ENCODE peak calls at places on chromosomes 7 and 10, in four cellular contexts. E, F, M and L are unnamed samples.

GRCh38 chr7:116384936-116385635 is 114.5 kb upstream of the CAV2 start:
- DNase-seq in M (no peak), F (no peak), E (no peak), L (no peak)

GRCh38 chr10:35574924-35575352 is 30.2 kb upstream of the GJD4 start:
- DNase-seq in F (peak; percentile 15), M (no peak), E (no peak), L (peak; percentile 35)

GRCh38 chr10:103181244-103181643 is 11.8 kb downstream of the NT5C2 start:
- DNase-seq in F (no peak), M (peak; percentile 45), E (no peak), L (no peak)

GRCh38 chr7:138014686-138015085 is 12.8 kb upstream of the CREB3L2 start:
- DNase-seq in E (no peak), F (no peak), M (no peak), L (no peak)

GRCh38 chr7:148478551-148478950 is 112.0 kb upstream of the C7orf33 start:
- DNase-seq in F (no peak), E (no peak), M (no peak), L (no peak)

GRCh38 chr7:45872116-45873034 is 507 bp downstream of the CCDC201 start:
- DNase-seq in M (no peak), F (no peak), E (peak; percentile 57), L (peak; percentile 57)

GRCh38 chr10:124640538-124641231 is 103.5 kb downstream of the FAM53B start:
- DNase-seq in F (no peak), M (peak; percentile 24), E (no peak), L (peak; percentile 49)

GRCh38 chr10:122186822-122187810 is 84.0 kb upstream of the BTBD16 start:
- DNase-seq in M (no peak), E (no peak), F (no peak), L (no peak)

GRCh38 chr10:56911906-56912480 is 550.9 kb upstream of the ZWINT start:
- DNase-seq in E (no peak), F (no peak), M (no peak), L (no peak)

GRCh38 chr10:48466611-48467240 is 138.1 kb downstream of the ARHGAP22 start:
- DNase-seq in F (no peak), E (no peak), M (no peak), L (no peak)

GRCh38 chr10:103448751-103449150 is 3.4 kb downstream of the CALHM2 start:
- DNase-seq in E (no peak), F (no peak), M (no peak), L (no peak)

GRCh38 chr10:98269435-98269912 is 1.5 kb upstream of the LOXL4 start:
- DNase-seq in E (peak; percentile 83), M (no peak), F (peak; percentile 17), L (no peak)

GRCh38 chr10:1347962-1348772 is 292.0 kb downstream of the WDR37 start:
- DNase-seq in F (no peak), E (no peak), M (no peak), L (no peak)

GRCh38 chr10:15433850-15434537 is 62.9 kb upstream of the FAM171A1 start:
- DNase-seq in E (peak; percentile 30), F (no peak), M (no peak), L (peak; percentile 56)

GRCh38 chr7:2934984-2935740 is 91.1 kb upstream of the GNA12 start:
- DNase-seq in E (no peak), M (no peak), F (no peak), L (no peak)

GRCh38 chr10:77405771-77406241 is 231.8 kb downstream of the KCNMA1 start:
- DNase-seq in M (no peak), F (peak; percentile 59), E (peak; percentile 17), L (peak; percentile 77)

GRCh38 chr10:103836776-103837344 is 18.5 kb downstream of the SH3PXD2A start:
- DNase-seq in M (no peak), E (no peak), F (no peak), L (no peak)

GRCh38 chr10:110226926-110227641 is 19.7 kb downstream of the MXI1 start:
- DNase-seq in M (no peak), E (no peak), F (no peak), L (peak; percentile 84)

GRCh38 chr7:121505540-121506182 is 109.6 kb upstream of the FAM3C start:
- DNase-seq in F (no peak), E (no peak), M (no peak), L (no peak)

GRCh38 chr7:55494951-55495350 is 77.4 kb downstream of the VOPP1 start:
- DNase-seq in F (no peak), M (no peak), E (no peak), L (no peak)

GRCh38 chr7:55387062-55387965 is 22.2 kb downstream of the LANCL2 start:
- DNase-seq in M (no peak), E (peak; percentile 7), F (no peak), L (no peak)

GRCh38 chr7:51029586-51030230 is 247.0 kb upstream of the GRB10 start:
- DNase-seq in E (no peak), F (no peak), M (no peak), L (no peak)

GRCh38 chr10:42954776-42955492 is 121.9 kb upstream of the RET start:
- DNase-seq in E (no peak), M (no peak), F (no peak), L (no peak)

GRCh38 chr7:71303566-71303965 is 171.6 kb downstream of the GALNT17 start:
- DNase-seq in M (no peak), F (no peak), E (no peak), L (no peak)

GRCh38 chr7:106795877-106796231 is 69.2 kb upstream of the PIK3CG start:
- DNase-seq in M (peak; percentile 24), E (no peak), F (no peak), L (no peak)

GRCh38 chr7:111931016-111931517 is 275.1 kb downstream of the DOCK4 start:
- DNase-seq in E (peak; percentile 96), F (no peak), M (no peak), L (no peak)

GRCh38 chr10:79454259-79454658 is 8.8 kb upstream of the ZCCHC24 start:
- DNase-seq in M (no peak), F (no peak), E (no peak), L (no peak)

GRCh38 chr7:141053626-141054025 is 20.2 kb upstream of the TMEM178B start:
- DNase-seq in F (no peak), E (no peak), M (no peak), L (no peak)

GRCh38 chr7:4068286-4068685 is 613.8 kb upstream of the FOXK1 start:
- DNase-seq in E (no peak), M (no peak), F (no peak), L (no peak)

GRCh38 chr7:23713285-23714235 is 3.5 kb downstream of the STK31 start:
- DNase-seq in F (no peak), M (no peak), E (peak; percentile 6), L (no peak)
- TF ChIP-seq ZNF274 in F (no peak), M (no peak), E (no peak), L (no peak)

GRCh38 chr10:11288302-11288701 is 270.6 kb downstream of the CELF2 start:
- DNase-seq in M (no peak), F (no peak), E (no peak), L (no peak)
- TF ChIP-seq ATF2 in M (no peak), F (no peak), E (no peak), L (no peak)

DNA sequence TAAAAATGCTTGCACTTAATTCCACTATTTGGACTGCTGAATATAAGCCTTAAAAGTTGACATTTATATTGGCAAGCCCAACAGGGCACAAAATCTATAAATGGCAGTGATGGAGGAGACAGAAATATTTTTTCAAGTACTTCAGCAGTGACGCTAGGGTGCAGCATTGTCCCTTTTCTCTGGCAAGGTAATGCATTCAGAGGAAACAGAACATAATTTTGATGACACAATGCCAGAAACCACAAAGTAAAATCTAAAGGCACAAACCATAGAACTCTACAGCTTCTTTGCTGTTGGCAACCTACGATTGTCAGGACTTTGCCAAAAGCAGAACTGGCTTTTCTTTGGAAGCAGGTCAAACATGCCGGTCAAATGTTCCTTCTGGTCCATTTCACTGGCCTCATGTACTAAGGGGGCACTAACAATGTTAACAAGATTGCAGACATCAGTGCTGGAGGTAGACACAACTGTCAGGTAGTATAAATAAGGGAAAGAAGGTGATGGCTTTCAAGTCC is 30.9 kb upstream of the FAM133B start:
- DNase-seq in M (peak; percentile 79), E (peak; percentile 41), F (no peak), L (peak; percentile 32)
- TF ChIP-seq ZNF274 in M (no peak), E (no peak), F (no peak), L (no peak)

DNA sequence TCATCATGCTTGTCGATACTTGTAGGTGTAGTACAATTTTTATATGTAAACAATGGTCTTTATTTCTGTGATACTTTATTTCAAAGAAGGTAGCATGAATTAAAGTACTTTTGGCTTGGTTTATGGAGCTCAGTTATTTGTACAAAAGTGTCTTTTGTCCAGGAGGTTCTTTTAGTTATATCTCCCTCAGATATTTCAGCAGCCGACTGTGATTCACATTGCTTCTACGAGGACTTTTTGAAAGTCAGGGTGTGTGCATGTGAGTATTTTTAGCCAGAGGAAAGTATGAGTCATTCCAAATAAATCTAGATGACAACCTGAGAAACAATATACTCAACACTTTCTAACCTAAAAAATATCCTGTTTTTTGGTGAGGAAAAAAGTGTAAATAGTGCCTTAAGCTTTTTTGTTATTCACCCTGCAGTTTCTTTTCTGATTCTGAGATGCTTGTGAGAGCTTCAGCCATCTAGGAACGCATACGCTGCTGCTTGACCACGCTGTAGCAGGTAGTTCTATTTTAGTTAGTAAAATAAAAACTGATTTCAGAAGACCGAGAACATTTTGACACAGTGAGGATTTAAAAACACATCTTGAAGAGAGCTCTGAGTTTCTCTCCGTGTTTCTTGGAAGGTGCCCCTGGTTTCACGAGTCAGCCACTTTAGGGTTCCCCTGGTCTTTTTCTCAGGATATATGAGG is 532 bp upstream of the SUN1 start:
- DNase-seq in F (no peak), M (peak; percentile 64), E (peak; percentile 35), L (peak; percentile 73)
- TF ChIP-seq ATF2 in F (no peak), M (peak; percentile 76), E (no peak), L (no peak)